ENCODE peak calls at places on chromosomes 3 and 15, in six cellular contexts. I, P, T, C, D and Z are unnamed samples. For H3K4me1, the result is how much of the 10 kb centered on the place peaks cover.

GRCh38 chr3:114155370-114155821 is 23.5 kb downstream of the DRD3 start:
- DNase-seq in I (no peak), P (no peak), T (no peak), C (peak), D (no peak), Z (peak)

GRCh38 chr3:36832406-36832805 is 68.1 kb upstream of the DCLK3 start:
- DNase-seq in I (no peak), P (no peak), T (no peak), C (no peak), D (no peak), Z (no peak)

GRCh38 chr3:156620901-156621300 is 53.5 kb upstream of the TIPARP start:
- DNase-seq in I (no peak), P (no peak), T (no peak), C (no peak), D (no peak), Z (no peak)

GRCh38 chr3:69240651-69241578 is 118.5 kb upstream of the LMOD3 start:
- DNase-seq in I (no peak), P (no peak), T (no peak), C (peak), D (peak), Z (no peak)

GRCh38 chr15:95149036-95149435 is 917.7 kb downstream of the MCTP2 start:
- DNase-seq in I (no peak), P (no peak), T (no peak), C (no peak), D (no peak), Z (no peak)

GRCh38 chr3:66991478-66991877 is 6.6 kb upstream of the KBTBD8 start:
- DNase-seq in I (no peak), P (no peak), T (no peak), C (peak), D (no peak), Z (no peak)

GRCh38 chr3:56761887-56762605 is 39.7 kb downstream of the ARHGEF3 start:
- DNase-seq in I (no peak), P (no peak), T (peak), C (peak), D (no peak), Z (no peak)

GRCh38 chr3:123818324-123818920 is 65.7 kb downstream of the MYLK start:
- DNase-seq in I (no peak), P (no peak), T (no peak), C (no peak), D (no peak), Z (no peak)

GRCh38 chr3:130834476-130834875 is 59.4 kb upstream of the ATP2C1 start:
- DNase-seq in I (no peak), P (no peak), T (no peak), C (no peak), D (no peak), Z (no peak)

GRCh38 chr15:93033434-93034045 is 55.5 kb downstream of the RGMA start:
- DNase-seq in I (no peak), P (peak), T (peak), C (no peak), D (no peak), Z (no peak)

GRCh38 chr3:124861041-124861440 is 26.1 kb downstream of the ITGB5 start:
- DNase-seq in I (no peak), P (peak), T (no peak), C (no peak), D (no peak), Z (no peak)

GRCh38 chr3:14265246-14265962 is 86.8 kb downstream of the LSM3 start:
- DNase-seq in I (no peak), P (no peak), T (no peak), C (no peak), D (no peak), Z (no peak)
- H3K4me1 ChIP-seq in I (under half), P (under half), T (under half), C (under half), D (under half), Z (under half)

GRCh38 chr3:15612001-15612400 is 10.5 kb downstream of the BTD start:
- DNase-seq in I (no peak), P (no peak), T (no peak), C (peak), D (no peak), Z (no peak)
- H3K27ac ChIP-seq in I (no peak), P (no peak), T (no peak), C (no peak), D (no peak), Z (no peak)

GRCh38 chr3:182802413-182802812 is 9.1 kb downstream of the ATP11B start:
- DNase-seq in I (no peak), P (no peak), T (no peak), C (no peak), D (no peak), Z (no peak)
- H3K4me1 ChIP-seq in I (under half), P (under half), T (under half), C (under half), D (under half), Z (under half)

GRCh38 chr3:30654269-30654668 is 47.9 kb downstream of the TGFBR2 start:
- DNase-seq in I (no peak), P (no peak), T (no peak), C (no peak), D (no peak), Z (no peak)
- H3K27ac ChIP-seq in I (no peak), P (peak), T (no peak), C (peak), D (no peak), Z (peak)

DNA sequence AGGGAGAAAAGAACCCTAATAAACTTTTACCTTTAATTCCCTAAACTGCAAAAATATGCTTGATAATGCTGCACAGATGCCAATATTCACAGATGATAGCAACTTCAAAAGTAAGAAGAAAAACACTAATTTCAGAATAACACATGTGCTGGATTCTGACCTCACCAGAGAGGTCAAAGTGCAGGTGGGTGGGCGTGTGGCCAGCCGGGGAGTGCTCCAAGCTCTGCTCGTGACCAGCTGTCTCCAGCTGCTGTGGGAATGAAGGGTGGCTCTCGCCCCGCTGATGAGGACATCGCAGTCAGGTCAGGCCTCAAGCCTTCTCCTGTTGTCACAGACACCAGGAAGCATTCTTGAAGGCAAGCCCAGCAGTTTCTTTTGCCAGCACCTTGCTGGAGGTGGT is 57.1 kb downstream of the ADAMTS17 start:
- DNase-seq in I (peak), P (no peak), T (peak), C (no peak), D (peak), Z (peak)
- H3K4me1 ChIP-seq in I (under half), P (under half), T (under half), C (under half), D (under half), Z (under half)

GRCh38 chr3:98512576-98512975 is 10.1 kb downstream of the CLDND1 start:
- DNase-seq in I (no peak), P (no peak), T (no peak), C (no peak), D (no peak), Z (no peak)
- H3K27ac ChIP-seq in I (no peak), P (no peak), T (no peak), C (no peak), D (no peak), Z (no peak)

GRCh38 chr3:188156051-188156450 is 2.1 kb downstream of the LPP start:
- DNase-seq in I (no peak), P (no peak), T (no peak), C (no peak), D (no peak), Z (no peak)
- H3K4me1 ChIP-seq in I (under half), P (under half), T (under half), C (under half), D (under half), Z (under half)

GRCh38 chr3:14393440-14394111 is 8.8 kb upstream of the SLC6A6 start:
- DNase-seq in I (no peak), P (no peak), T (no peak), C (no peak), D (no peak), Z (peak)
- H3K27ac ChIP-seq in I (peak), P (no peak), T (peak), C (no peak), D (no peak), Z (no peak)

DNA sequence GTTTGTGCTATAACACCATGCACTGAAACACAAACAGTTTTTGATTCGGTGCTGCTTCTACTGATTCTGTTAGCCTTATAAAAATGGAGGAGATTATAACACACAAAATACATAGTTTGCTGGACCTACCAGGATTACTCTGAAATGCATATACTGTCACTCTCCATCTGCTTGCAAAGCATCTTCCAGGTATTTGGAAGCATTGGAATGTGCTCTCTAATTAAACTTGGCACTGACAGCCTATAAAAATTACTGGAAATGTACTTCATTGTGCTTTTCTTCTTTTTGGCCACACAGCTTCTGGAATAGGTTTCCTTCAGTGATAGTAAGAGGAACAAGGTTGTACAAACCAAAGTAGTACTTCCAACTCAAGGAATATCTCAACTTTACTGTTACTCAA is 376.1 kb downstream of the UNC13C start:
- DNase-seq in I (no peak), P (no peak), T (no peak), C (no peak), D (no peak), Z (no peak)
- H3K4me1 ChIP-seq in I (under half), P (under half), T (under half), C (under half), D (under half), Z (under half)

GRCh38 chr3:197292083-197293042 is 6.0 kb downstream of the DLG1 start:
- DNase-seq in I (no peak), P (no peak), T (no peak), C (no peak), D (no peak), Z (no peak)
- H3K27ac ChIP-seq in I (peak), P (no peak), T (no peak), C (no peak), D (no peak), Z (no peak)